ENCODE peak calls at places on chromosome 7, in seven cellular contexts. K, N, L, Q, J, E and D are unnamed samples.

GRCh38 chr7:150898475-150899011 is 46.2 kb downstream of the AOC1 start:
- DNase-seq in K (peak), N (peak), L (peak), Q (peak), J (peak), E (peak), D (peak)

GRCh38 chr7:102859799-102860125 is 53.0 kb upstream of the LRRC17 start:
- DNase-seq in K (no peak), N (no peak), L (no peak), Q (no peak), J (no peak), E (no peak), D (no peak)

GRCh38 chr7:36318116-36318515 is 71.5 kb upstream of the ANLN start:
- DNase-seq in K (no peak), N (no peak), L (no peak), Q (no peak), J (no peak), E (no peak), D (no peak)

GRCh38 chr7:149670288-149670687 is 103.1 kb downstream of the ZNF467 start:
- DNase-seq in K (no peak), N (no peak), L (no peak), Q (peak), J (no peak), E (peak), D (no peak)

GRCh38 chr7:105060394-105060793 is 46.4 kb downstream of the KMT2E start:
- DNase-seq in K (no peak), N (no peak), L (no peak), Q (no peak), J (no peak), E (no peak), D (no peak)

GRCh38 chr7:158377800-158378623 is 209.6 kb downstream of the PTPRN2 start:
- DNase-seq in K (no peak), N (no peak), L (no peak), Q (no peak), J (no peak), E (no peak), D (no peak)

GRCh38 chr7:778271-778967 is 51.3 kb upstream of the PRKAR1B start:
- DNase-seq in K (no peak), N (peak), L (no peak), Q (no peak), J (no peak), E (no peak), D (no peak)

GRCh38 chr7:552711-553636 is 33.3 kb upstream of the PDGFA start:
- DNase-seq in K (no peak), N (peak), L (no peak), Q (no peak), J (no peak), E (no peak), D (no peak)

GRCh38 chr7:126699707-126700106 is 553.0 kb downstream of the GRM8 start:
- DNase-seq in K (no peak), N (no peak), L (no peak), Q (no peak), J (no peak), E (no peak), D (no peak)

GRCh38 chr7:68963547-68963946 is 634.7 kb upstream of the AUTS2 start:
- DNase-seq in K (no peak), N (no peak), L (no peak), Q (peak), J (no peak), E (peak), D (no peak)

GRCh38 chr7:145105561-145105960 is 269.7 kb upstream of the TPK1 start:
- DNase-seq in K (no peak), N (no peak), L (no peak), Q (no peak), J (no peak), E (no peak), D (no peak)

GRCh38 chr7:80136276-80137045 is 1.8 kb downstream of the GNAI1 start:
- DNase-seq in K (no peak), N (no peak), L (no peak), Q (peak), J (no peak), E (no peak), D (no peak)

GRCh38 chr7:12161146-12161545 is 49.9 kb upstream of the TMEM106B start:
- DNase-seq in K (no peak), N (no peak), L (no peak), Q (no peak), J (no peak), E (no peak), D (no peak)

GRCh38 chr7:867406-868188 is 8.8 kb upstream of the GET4 start:
- DNase-seq in K (no peak), N (peak), L (no peak), Q (peak), J (no peak), E (peak), D (no peak)

GRCh38 chr7:16114633-16115032 is 306.7 kb downstream of the CRPPA start:
- DNase-seq in K (no peak), N (no peak), L (no peak), Q (peak), J (no peak), E (peak), D (no peak)
- TF ChIP-seq CTCF in K (no peak), N (peak), L (peak), Q (peak), J (peak), E (peak), D (peak)

DNA sequence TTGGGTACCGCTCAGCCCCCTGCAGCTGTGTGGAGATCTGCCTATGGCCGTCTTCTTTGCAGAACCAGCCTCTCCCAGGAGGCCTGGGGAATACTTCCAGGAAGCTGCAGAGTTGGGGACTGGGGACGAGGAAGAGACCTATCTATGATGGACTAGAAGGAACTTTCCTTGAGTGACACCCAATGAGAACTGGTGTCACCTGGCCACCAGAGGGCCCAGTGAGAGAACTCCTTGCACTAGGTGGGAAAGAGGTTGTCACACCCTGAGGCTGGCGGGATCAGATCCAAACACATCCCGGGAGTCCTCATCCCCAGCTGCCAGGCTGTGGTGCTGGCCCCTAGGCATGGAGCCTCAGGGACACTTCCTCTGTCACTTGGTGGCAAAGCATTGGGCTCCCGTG is 4.9 kb upstream of the GRID2IP start:
- DNase-seq in K (no peak), N (no peak), L (no peak), Q (no peak), J (no peak), E (no peak), D (no peak)
- TF ChIP-seq CTCF in K (peak), N (no peak), L (no peak), Q (peak), J (peak), E (no peak), D (no peak)

DNA sequence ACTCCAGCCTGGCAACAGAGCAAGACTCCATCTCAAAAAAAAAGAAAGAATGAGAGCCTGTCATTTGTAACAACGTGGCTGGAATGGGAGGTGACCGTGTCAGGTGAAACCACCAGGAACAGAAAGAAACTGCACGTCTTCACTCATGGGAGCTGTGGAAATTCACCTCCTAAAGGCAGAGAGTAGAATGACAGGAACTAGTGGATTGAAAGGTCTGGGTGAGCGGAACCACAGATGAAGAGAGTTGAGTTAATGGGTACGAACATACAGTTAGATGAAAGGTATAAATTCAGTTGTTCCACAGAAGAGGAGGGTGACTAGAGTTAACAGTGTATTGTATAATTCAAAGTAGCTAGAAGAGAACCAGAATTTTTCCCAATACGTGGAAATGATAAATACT is 78.6 kb downstream of the MAD1L1 start:
- DNase-seq in K (no peak), N (no peak), L (no peak), Q (no peak), J (no peak), E (no peak), D (no peak)
- TF ChIP-seq CTCF in K (no peak), N (no peak), L (no peak), Q (no peak), J (no peak), E (no peak), D (no peak)

GRCh38 chr7:123054357-123055133 is 59.0 kb upstream of the TAS2R16 start:
- DNase-seq in K (peak), N (no peak), L (no peak), Q (peak), J (no peak), E (no peak), D (no peak)
- TF ChIP-seq CTCF in K (no peak), N (no peak), L (no peak), Q (peak), J (no peak), E (peak), D (peak)

GRCh38 chr7:134847834-134848233 is 68.4 kb downstream of the CALD1 start:
- DNase-seq in K (no peak), N (no peak), L (no peak), Q (no peak), J (no peak), E (no peak), D (no peak)

GRCh38 chr7:134842901-134843300 is 63.5 kb downstream of the CALD1 start:
- DNase-seq in K (no peak), N (no peak), L (no peak), Q (no peak), J (no peak), E (no peak), D (no peak)

GRCh38 chr7:134842062-134842461 is 62.6 kb downstream of the CALD1 start:
- DNase-seq in K (no peak), N (no peak), L (no peak), Q (no peak), J (no peak), E (no peak), D (no peak)

GRCh38 chr7:134844200-134844599 is 64.8 kb downstream of the CALD1 start:
- DNase-seq in K (no peak), N (no peak), L (no peak), Q (no peak), J (no peak), E (no peak), D (no peak)

DNA sequence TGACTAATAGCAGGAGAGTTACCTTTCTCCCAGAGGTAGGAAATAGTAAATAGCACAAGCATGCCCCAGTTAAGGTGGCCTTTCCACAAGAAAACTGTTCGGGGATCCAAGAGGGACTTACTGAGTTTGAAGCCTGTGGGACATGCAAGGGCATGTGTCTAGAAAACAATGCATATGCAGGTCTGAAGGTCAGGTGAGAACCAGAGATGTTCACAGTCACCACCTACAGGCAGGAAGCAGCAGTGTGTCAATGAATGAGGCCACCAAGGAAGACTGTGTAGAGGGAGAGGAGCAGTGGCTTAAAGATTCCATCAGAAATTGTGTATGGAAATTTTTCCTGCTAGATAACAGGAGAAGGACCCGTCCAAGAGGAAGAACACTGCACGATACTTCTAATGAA is 66.0 kb downstream of the CALD1 start:
- DNase-seq in K (no peak), N (no peak), L (no peak), Q (no peak), J (no peak), E (no peak), D (no peak)
- TF ChIP-seq CTCF in K (no peak), N (no peak), L (no peak), Q (peak), J (peak), E (peak), D (peak)

DNA sequence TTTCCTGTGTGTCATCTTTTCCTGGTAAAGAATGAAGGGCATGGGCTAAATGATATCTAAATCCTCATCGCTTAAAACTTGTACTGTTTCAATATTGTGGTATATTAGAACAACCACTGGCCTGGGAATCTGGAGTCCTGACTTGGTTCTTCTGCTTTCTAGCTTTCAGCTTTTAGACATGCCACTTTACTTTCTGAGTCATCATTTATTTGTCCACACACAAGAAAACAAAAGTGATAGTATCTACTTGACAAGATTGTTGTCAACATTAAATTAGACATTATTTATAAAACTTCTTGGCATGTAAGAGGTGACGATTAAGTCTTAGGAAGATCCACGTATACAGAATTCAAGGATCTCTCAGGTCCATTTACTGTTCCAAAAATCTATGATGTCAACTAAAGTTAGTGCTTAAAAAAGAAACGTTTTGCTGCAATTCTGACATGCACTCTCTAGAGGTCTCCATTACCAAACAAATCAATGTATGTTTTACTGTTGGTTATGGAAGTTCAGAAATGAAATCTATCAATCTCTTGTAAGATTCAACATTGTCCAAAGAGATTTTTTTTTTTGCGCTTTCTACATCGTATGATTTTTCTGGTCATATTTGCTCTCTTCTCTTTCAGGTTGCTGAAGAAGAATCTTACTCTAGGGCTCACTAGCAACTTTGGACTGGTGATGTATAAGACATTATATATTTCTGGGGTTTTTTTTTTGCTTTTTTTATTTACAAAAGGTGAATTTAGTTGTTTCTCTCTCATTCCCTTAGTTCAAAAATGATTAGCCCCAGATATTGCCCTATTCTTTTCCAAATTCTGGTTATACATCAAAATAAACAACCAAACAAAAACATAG is 53.6 kb upstream of the DYNC1I1 start:
- DNase-seq in K (no peak), N (no peak), L (no peak), Q (peak), J (no peak), E (peak), D (no peak)
- TF ChIP-seq CTCF in K (no peak), N (peak), L (peak), Q (peak), J (peak), E (peak), D (peak)

GRCh38 chr7:92404170-92404614 is 43.1 kb upstream of the GATAD1 start:
- DNase-seq in K (no peak), N (no peak), L (no peak), Q (peak), J (no peak), E (peak), D (no peak)
- TF ChIP-seq CTCF in K (no peak), N (no peak), L (no peak), Q (peak), J (no peak), E (no peak), D (no peak)

GRCh38 chr7:117385340-117386124 is 41.8 kb downstream of the ASZ1 start:
- DNase-seq in K (no peak), N (no peak), L (no peak), Q (peak), J (no peak), E (peak), D (no peak)
- TF ChIP-seq CTCF in K (no peak), N (no peak), L (no peak), Q (peak), J (peak), E (peak), D (peak)

DNA sequence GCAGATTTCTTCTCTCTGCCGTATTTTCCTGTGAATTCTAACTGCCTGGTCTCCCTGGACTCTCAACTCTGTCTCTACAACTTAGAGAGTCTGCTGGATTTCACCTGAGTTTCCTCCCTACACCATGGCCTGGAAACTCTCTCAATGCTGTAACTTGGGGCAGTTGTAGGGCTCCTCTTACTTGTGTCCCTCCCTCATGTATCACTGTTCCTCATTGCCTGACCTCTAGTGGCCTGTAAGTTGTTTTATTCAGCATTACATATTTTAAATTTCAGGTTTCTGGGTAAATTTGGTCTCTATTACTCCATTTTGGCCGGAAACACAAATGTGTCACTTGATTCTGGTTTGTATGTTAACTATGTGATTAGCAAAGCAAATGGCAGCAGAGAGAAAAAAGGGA is 70.9 kb downstream of the DYNC1I1 start:
- DNase-seq in K (no peak), N (no peak), L (no peak), Q (peak), J (no peak), E (peak), D (no peak)
- TF ChIP-seq CTCF in K (peak), N (no peak), L (no peak), Q (peak), J (no peak), E (peak), D (peak)